ENCODE peak calls at places on chromosomes 11 and 22, in seven cellular contexts. C is transverse colon, T is GDM1, I is AG09319, E is heart right ventricle, V is head of caudate nucleus, B is breast epithelium. L is an unnamed sample.

GRCh38 chr11:110613526-110613925 is 98.7 kb downstream of the ARHGAP20 start:
- DNase-seq in C (no peak), T (no peak), I (no peak), E (no peak), V (no peak), B (no peak), L (no peak)

GRCh38 chr11:110878513-110878912 is 166.3 kb upstream of the ARHGAP20 start:
- DNase-seq in C (no peak), T (no peak), I (no peak), E (no peak), V (no peak), B (no peak), L (no peak)

GRCh38 chr11:102467080-102467708 is 14.6 kb upstream of the TMEM123 start:
- DNase-seq in C (peak), T (no peak), I (no peak), E (no peak), V (no peak), B (no peak), L (no peak)

GRCh38 chr11:123325535-123325934 is 104.5 kb upstream of the GRAMD1B start:
- DNase-seq in C (no peak), T (no peak), I (no peak), E (no peak), V (no peak), B (no peak), L (no peak)

GRCh38 chr11:78851883-78852586 is 277.4 kb upstream of the NARS2 start:
- DNase-seq in C (peak), T (no peak), I (no peak), E (no peak), V (no peak), B (no peak), L (no peak)

GRCh38 chr11:60841797-60842687 is at the start of gene CCDC86:
- DNase-seq in C (peak), T (peak), I (peak), E (peak), V (peak), B (peak), L (peak)

GRCh38 chr11:33987545-33987944 is 64.0 kb upstream of the CAPRIN1 start:
- DNase-seq in C (no peak), T (no peak), I (no peak), E (no peak), V (no peak), B (no peak), L (no peak)

GRCh38 chr11:122229078-122229477 is 113.1 kb upstream of the BLID start:
- DNase-seq in C (no peak), T (no peak), I (no peak), E (peak), V (no peak), B (no peak), L (no peak)

GRCh38 chr22:40404251-40405177 is 34.1 kb downstream of the SGSM3 start:
- DNase-seq in C (no peak), T (no peak), I (no peak), E (no peak), V (no peak), B (no peak), L (no peak)

GRCh38 chr11:33869511-33870422 is 22.1 kb downstream of the LMO2 start:
- DNase-seq in C (peak), T (peak), I (no peak), E (peak), V (peak), B (no peak), L (peak)

L was measured in pancreas.